ENCODE peak calls at places on chromosome 22, in four cellular contexts. X, F, Z and E are unnamed samples.
A peak's percentile ranks its signal among the peaks of the same experiment; 100 is the strongest.

GRCh38 chr22:22798232-22798616 is 89.4 kb upstream of the IGLL5 start:
- DNase-seq in Z (no peak), F (no peak), X (no peak), E (no peak)

GRCh38 chr22:22945195-22945594 is 57.6 kb downstream of the IGLL5 start:
- DNase-seq in X (no peak), Z (no peak), F (no peak), E (no peak)

GRCh38 chr22:32904044-32904443 is 102.5 kb downstream of the TIMP3 start:
- DNase-seq in X (peak; percentile 42), F (peak; percentile 36), Z (no peak), E (peak; percentile 3)

GRCh38 chr22:46537221-46537945 is at the start of gene CELSR1:
- DNase-seq in F (peak; percentile 47), X (no peak), Z (no peak), E (no peak)

GRCh38 chr22:27987557-27987956 is 68.5 kb upstream of the PITPNB start:
- DNase-seq in Z (no peak), F (peak; percentile 92), X (peak; percentile 79), E (no peak)

GRCh38 chr22:46047841-46048595 is 71.1 kb upstream of the WNT7B start:
- DNase-seq in X (no peak), F (no peak), Z (no peak), E (no peak)

GRCh38 chr22:47623056-47623739 is 860.7 kb downstream of the TBC1D22A start:
- DNase-seq in F (no peak), Z (no peak), X (no peak), E (no peak)

GRCh38 chr22:49756201-49756600 is 71.5 kb downstream of the BRD1 start:
- DNase-seq in X (no peak), Z (no peak), F (no peak), E (no peak)

GRCh38 chr22:25878933-25879332 is 136.9 kb downstream of the MYO18B start:
- DNase-seq in Z (no peak), F (no peak), X (no peak), E (no peak)

GRCh38 chr22:43476341-43476740 is 64.5 kb downstream of the MPPED1 start:
- DNase-seq in X (no peak), F (no peak), Z (no peak), E (no peak)

GRCh38 chr22:35419756-35420155 is 19.8 kb downstream of the MCM5 start:
- DNase-seq in Z (no peak), X (no peak), F (no peak), E (no peak)

GRCh38 chr22:32723632-32724031 is 77.9 kb upstream of the TIMP3 start:
- DNase-seq in X (peak; percentile 86), Z (peak; percentile 39), F (peak; percentile 96), E (no peak)

GRCh38 chr22:38841211-38841610 is 2.6 kb downstream of the NPTXR start:
- DNase-seq in X (no peak), Z (no peak), F (no peak), E (no peak)

GRCh38 chr22:46574993-46575914 is 37.8 kb upstream of the CELSR1 start:
- DNase-seq in Z (no peak), X (no peak), F (no peak), E (no peak)

GRCh38 chr22:48927591-48927990 is 900.1 kb downstream of the BRD1 start:
- DNase-seq in F (no peak), X (no peak), Z (no peak), E (no peak)

GRCh38 chr22:37381489-37381888 is 45.8 kb downstream of the ELFN2 start:
- DNase-seq in X (no peak), Z (no peak), F (peak; percentile 4), E (no peak)

GRCh38 chr22:38700271-38700788 is 413 bp downstream of the JOSD1 start:
- DNase-seq in F (no peak), Z (peak; percentile 58), X (no peak), E (no peak)

GRCh38 chr22:28373841-28374240 is 305.8 kb downstream of the TTC28 start:
- DNase-seq in F (peak; percentile 61), Z (no peak), X (no peak), E (no peak)

GRCh38 chr22:44249376-44250147 is 63.2 kb downstream of the SHISAL1 start:
- DNase-seq in Z (no peak), X (no peak), F (no peak), E (no peak)

GRCh38 chr22:28024422-28024888 is 105.4 kb upstream of the PITPNB start:
- DNase-seq in X (no peak), F (no peak), Z (no peak), E (no peak)

GRCh38 chr22:30270841-30271240 is 4.2 kb upstream of the OSM start:
- DNase-seq in X (peak; percentile 73), Z (peak; percentile 67), F (peak; percentile 75), E (peak; percentile 36)

DNA sequence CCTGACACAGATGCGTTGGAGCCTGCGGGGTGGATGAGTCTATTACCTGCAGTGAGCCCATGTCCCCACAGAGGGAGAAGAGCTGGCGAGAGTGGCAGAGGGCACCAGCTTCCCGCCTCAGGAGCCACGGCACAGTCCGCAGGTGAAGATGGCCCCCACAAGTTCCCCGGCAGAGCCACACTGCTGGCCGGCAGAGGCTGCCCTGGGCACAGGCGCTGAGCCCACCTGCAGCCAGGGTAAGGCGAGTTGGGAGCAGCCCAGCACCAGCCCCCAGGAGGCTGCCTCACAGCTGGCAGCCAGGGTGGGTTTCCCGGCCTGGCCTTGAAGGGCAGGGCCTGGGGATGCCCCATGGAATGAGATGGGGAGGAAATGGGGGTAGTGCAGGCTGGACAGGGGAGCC is 5.2 kb upstream of the SUSD2 start:
- DNase-seq in X (no peak), F (no peak), Z (no peak), E (no peak)
- H3K27ac ChIP-seq in X (no peak overlapping the region), F (no peak overlapping the region), Z (no peak overlapping the region), E (no peak overlapping the region)

GRCh38 chr22:21622624-21623401 is 7.0 kb downstream of the YDJC start:
- DNase-seq in X (no peak), F (no peak), Z (no peak), E (no peak)
- H3K27ac ChIP-seq in X (no peak overlapping the region), F (no peak overlapping the region), Z (peak overlapping the region; percentile 72), E (peak overlapping the region; percentile 21)

GRCh38 chr22:40320687-40321086 is 25.6 kb upstream of the ADSL start:
- DNase-seq in F (no peak), Z (no peak), X (no peak), E (no peak)
- H3K27ac ChIP-seq in F (no peak overlapping the region), Z (no peak overlapping the region), X (no peak overlapping the region), E (no peak overlapping the region)

GRCh38 chr22:41557401-41558240 is 3.2 kb upstream of the CSDC2 start:
- DNase-seq in F (peak; percentile 86), Z (peak; percentile 66), X (peak; percentile 71), E (peak; percentile 56)
- H3K27ac ChIP-seq in F (peak overlapping the region; percentile 60), Z (no peak overlapping the region), X (peak overlapping the region; percentile 69), E (no peak overlapping the region)